ENCODE peak calls at places on chromosomes 3 and 15, in eight cellular contexts. One of them, this sample, is unnamed.

GRCh38 chr3:45546636-45547201 is 47.8 kb upstream of the LIMD1 start:
- DNase-seq in spleen: no peak
- DNase-seq in neural progenitor cell: peak; percentile 75
- DNase-seq in fibroblast of lung: no peak
- DNase-seq in transverse colon: no peak
- DNase-seq in kidney: no peak
- DNase-seq in OCI-LY7: peak; percentile 39
- DNase-seq in pancreas: peak; percentile 14
- DNase-seq in this sample: peak; percentile 54

GRCh38 chr15:37824717-37825382 is 109.6 kb upstream of the TMCO5A start:
- DNase-seq in spleen: no peak
- DNase-seq in neural progenitor cell: no peak
- DNase-seq in fibroblast of lung: peak; percentile 91
- DNase-seq in transverse colon: no peak
- DNase-seq in kidney: no peak
- DNase-seq in OCI-LY7: no peak
- DNase-seq in pancreas: no peak
- DNase-seq in this sample: no peak

GRCh38 chr3:9347887-9348286 is 15.0 kb upstream of the THUMPD3 start:
- DNase-seq in spleen: no peak
- DNase-seq in neural progenitor cell: no peak
- DNase-seq in fibroblast of lung: peak; percentile 47
- DNase-seq in transverse colon: no peak
- DNase-seq in kidney: no peak
- DNase-seq in OCI-LY7: no peak
- DNase-seq in pancreas: no peak
- DNase-seq in this sample: no peak

GRCh38 chr3:167106456-167106855 is 273.6 kb downstream of the ZBBX start:
- DNase-seq in spleen: no peak
- DNase-seq in neural progenitor cell: no peak
- DNase-seq in fibroblast of lung: no peak
- DNase-seq in transverse colon: no peak
- DNase-seq in kidney: no peak
- DNase-seq in OCI-LY7: no peak
- DNase-seq in pancreas: no peak
- DNase-seq in this sample: no peak

GRCh38 chr15:90557651-90558084 is 27.9 kb downstream of the CRTC3 start:
- DNase-seq in spleen: no peak
- DNase-seq in neural progenitor cell: no peak
- DNase-seq in fibroblast of lung: peak; percentile 51
- DNase-seq in transverse colon: peak; percentile 49
- DNase-seq in kidney: peak; percentile 72
- DNase-seq in OCI-LY7: no peak
- DNase-seq in pancreas: peak; percentile 82
- DNase-seq in this sample: peak; percentile 42

GRCh38 chr3:197465996-197466549 is 89.7 kb downstream of the BDH1 start:
- DNase-seq in spleen: no peak
- DNase-seq in neural progenitor cell: no peak
- DNase-seq in fibroblast of lung: peak; percentile 19
- DNase-seq in transverse colon: no peak
- DNase-seq in kidney: no peak
- DNase-seq in OCI-LY7: no peak
- DNase-seq in pancreas: no peak
- DNase-seq in this sample: no peak

GRCh38 chr15:31365655-31366127 is 39.1 kb downstream of the KLF13 start:
- DNase-seq in spleen: peak; percentile 98
- DNase-seq in neural progenitor cell: peak; percentile 82
- DNase-seq in fibroblast of lung: peak; percentile 93
- DNase-seq in transverse colon: peak; percentile 96
- DNase-seq in kidney: peak; percentile 99
- DNase-seq in OCI-LY7: peak; percentile 75
- DNase-seq in pancreas: peak; percentile 89
- DNase-seq in this sample: peak; percentile 85

GRCh38 chr3:36923523-36923943 is 21.3 kb downstream of the TRANK1 start:
- DNase-seq in spleen: peak; percentile 56
- DNase-seq in neural progenitor cell: no peak
- DNase-seq in fibroblast of lung: no peak
- DNase-seq in transverse colon: no peak
- DNase-seq in kidney: no peak
- DNase-seq in OCI-LY7: peak; percentile 60
- DNase-seq in pancreas: no peak
- DNase-seq in this sample: no peak

GRCh38 chr15:76865548-76865991 is 39.6 kb downstream of the SCAPER start:
- DNase-seq in spleen: no peak
- DNase-seq in neural progenitor cell: no peak
- DNase-seq in fibroblast of lung: no peak
- DNase-seq in transverse colon: no peak
- DNase-seq in kidney: no peak
- DNase-seq in OCI-LY7: no peak
- DNase-seq in pancreas: no peak
- DNase-seq in this sample: no peak

GRCh38 chr15:76863693-76864092 is 41.4 kb downstream of the SCAPER start:
- DNase-seq in spleen: no peak
- DNase-seq in neural progenitor cell: peak; percentile 9
- DNase-seq in fibroblast of lung: no peak
- DNase-seq in transverse colon: no peak
- DNase-seq in kidney: no peak
- DNase-seq in OCI-LY7: no peak
- DNase-seq in pancreas: no peak
- DNase-seq in this sample: no peak

GRCh38 chr15:76868740-76869139 is 36.4 kb downstream of the SCAPER start:
- DNase-seq in spleen: no peak
- DNase-seq in neural progenitor cell: no peak
- DNase-seq in fibroblast of lung: no peak
- DNase-seq in transverse colon: no peak
- DNase-seq in kidney: no peak
- DNase-seq in OCI-LY7: no peak
- DNase-seq in pancreas: no peak
- DNase-seq in this sample: no peak

GRCh38 chr15:76866008-76866407 is 39.1 kb downstream of the SCAPER start:
- DNase-seq in spleen: no peak
- DNase-seq in neural progenitor cell: no peak
- DNase-seq in fibroblast of lung: peak; percentile 11
- DNase-seq in transverse colon: no peak
- DNase-seq in kidney: no peak
- DNase-seq in OCI-LY7: no peak
- DNase-seq in pancreas: no peak
- DNase-seq in this sample: peak; percentile 28

DNA sequence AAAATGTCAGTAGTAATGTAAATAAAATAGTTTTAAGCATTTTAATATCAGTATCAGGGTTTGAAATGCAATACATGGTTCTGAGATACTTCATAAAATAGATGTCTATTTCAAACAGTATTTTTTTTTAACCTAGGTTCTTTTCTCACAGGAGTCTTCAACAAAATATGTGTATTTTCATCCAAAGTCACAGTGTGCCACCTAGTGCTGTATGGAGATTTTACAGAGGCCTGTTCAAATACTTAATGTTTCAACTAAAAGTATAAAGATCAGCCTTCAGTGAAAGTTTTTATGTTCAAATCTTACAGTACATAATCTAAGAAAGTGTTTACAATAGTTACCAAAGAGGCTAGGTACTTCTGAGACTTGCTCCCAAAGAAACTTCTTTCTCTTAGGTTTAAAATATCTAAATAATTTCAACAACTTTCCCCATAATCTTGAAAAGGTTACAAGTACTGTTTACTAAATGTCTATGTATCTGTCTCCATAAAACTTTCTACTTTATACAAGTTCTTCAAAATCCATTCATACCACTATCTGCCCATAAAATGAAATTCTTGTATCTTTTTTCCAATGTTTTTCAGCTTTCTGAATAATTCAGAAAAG is 38.3 kb downstream of the SCAPER start:
- DNase-seq in spleen: no peak
- DNase-seq in neural progenitor cell: peak; percentile 37
- DNase-seq in fibroblast of lung: peak; percentile 66
- DNase-seq in transverse colon: no peak
- DNase-seq in kidney: no peak
- DNase-seq in OCI-LY7: peak; percentile 25
- DNase-seq in pancreas: no peak
- DNase-seq in this sample: no peak
- TF ChIP-seq CTCF in spleen: no peak
- TF ChIP-seq CTCF in neural progenitor cell: peak; percentile 69
- TF ChIP-seq CTCF in fibroblast of lung: peak; percentile 60
- TF ChIP-seq CTCF in transverse colon: peak; percentile 40
- TF ChIP-seq CTCF in kidney: peak; percentile 39
- TF ChIP-seq CTCF in OCI-LY7: peak; percentile 79
- TF ChIP-seq CTCF in pancreas: no peak
- TF ChIP-seq CTCF in this sample: peak; percentile 59

DNA sequence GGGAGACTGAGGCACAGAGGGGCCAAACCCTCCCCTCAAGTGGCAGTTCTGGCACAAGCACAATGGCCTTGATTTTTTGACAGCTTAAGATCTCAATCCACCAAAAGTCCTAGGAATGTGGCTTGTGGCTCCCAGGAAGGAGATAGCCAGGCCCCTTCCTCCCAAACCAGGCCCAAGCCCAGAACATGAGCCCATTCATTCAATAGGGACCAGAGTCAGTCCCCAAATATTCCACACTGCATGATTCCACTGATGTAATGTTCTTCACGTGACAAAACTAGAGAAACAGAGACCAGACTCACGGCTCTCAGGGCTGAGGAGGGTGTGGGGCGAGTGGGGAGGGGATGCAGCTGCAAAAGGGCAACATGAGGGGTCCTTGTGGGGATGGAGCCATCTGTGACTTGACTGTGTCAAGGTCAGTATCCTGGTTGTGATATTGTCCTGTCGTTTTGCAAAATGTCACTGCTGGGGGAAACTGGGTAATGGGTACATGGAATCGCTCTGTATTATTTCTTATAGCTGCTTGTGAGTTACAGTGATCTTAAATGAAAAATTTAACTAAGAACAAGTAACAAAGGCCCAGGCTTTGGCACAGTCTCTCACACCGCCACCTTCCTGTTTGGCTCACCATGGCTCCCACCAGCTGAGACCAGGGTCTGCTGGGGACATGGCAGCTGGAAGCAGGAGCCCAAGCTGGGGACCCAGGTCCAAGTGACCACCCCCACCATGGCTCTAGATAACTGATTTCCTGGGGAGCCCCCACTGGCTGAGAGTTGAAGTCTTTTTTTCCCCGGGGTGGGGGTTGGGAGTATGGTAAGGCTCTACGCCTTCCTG is 25.7 kb downstream of the ABTB1 start:
- DNase-seq in spleen: peak; percentile 71
- DNase-seq in neural progenitor cell: no peak
- DNase-seq in fibroblast of lung: no peak
- DNase-seq in transverse colon: no peak
- DNase-seq in kidney: peak; percentile 32
- DNase-seq in OCI-LY7: no peak
- DNase-seq in pancreas: no peak
- DNase-seq in this sample: no peak
- H3K27ac ChIP-seq in spleen: peak overlapping the region; percentile 71
- H3K27ac ChIP-seq in neural progenitor cell: no peak overlapping the region
- H3K27ac ChIP-seq in fibroblast of lung: peak overlapping the region; percentile 80
- H3K27ac ChIP-seq in transverse colon: peak overlapping the region; percentile 84
- H3K27ac ChIP-seq in kidney: no peak overlapping the region
- H3K27ac ChIP-seq in OCI-LY7: no peak overlapping the region
- H3K27ac ChIP-seq in pancreas: peak overlapping the region; percentile 81
- H3K27ac ChIP-seq in this sample: no peak overlapping the region

DNA sequence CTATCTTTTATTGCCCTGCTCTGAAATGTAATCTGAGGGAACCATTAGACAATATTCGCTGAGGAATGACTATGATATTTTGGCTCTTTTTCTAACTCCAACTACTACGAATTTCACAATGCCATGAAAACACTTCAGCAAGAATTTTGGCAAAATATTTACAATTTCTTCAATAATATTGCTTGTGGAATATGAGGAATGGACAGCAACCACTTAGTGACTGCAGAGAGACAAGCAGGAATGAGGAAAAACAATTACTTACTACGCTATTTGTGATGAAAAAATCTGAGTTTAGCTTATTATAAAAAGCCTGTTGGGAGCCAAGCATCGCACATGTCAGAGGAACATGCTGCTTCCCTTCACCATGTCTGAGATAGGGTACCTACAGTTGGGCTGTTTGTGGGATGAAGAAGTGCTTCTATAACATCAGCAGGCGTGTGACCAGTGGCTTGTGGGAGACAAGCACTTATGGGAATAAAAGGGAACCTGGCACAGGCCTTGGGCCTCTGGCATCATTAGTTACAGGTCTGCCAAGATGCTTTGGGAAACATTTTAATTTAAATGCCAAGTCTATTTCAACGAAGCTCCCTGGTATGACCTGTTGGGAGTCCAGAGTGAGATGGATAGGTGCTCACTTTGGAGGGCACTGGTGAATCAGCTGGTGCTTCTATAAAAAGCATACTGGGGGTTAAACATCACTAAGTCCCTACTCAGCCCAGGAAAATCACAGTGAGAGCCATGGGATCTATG is 2.7 kb upstream of the PLCL2 start:
- DNase-seq in spleen: no peak
- DNase-seq in neural progenitor cell: no peak
- DNase-seq in fibroblast of lung: no peak
- DNase-seq in transverse colon: no peak
- DNase-seq in kidney: no peak
- DNase-seq in OCI-LY7: no peak
- DNase-seq in pancreas: no peak
- DNase-seq in this sample: no peak
- H3K4me1 ChIP-seq in spleen: peaks cover 12% of the 10 kb centered on the region
- H3K4me1 ChIP-seq in neural progenitor cell: peaks cover 22% of the 10 kb centered on the region
- H3K4me1 ChIP-seq in fibroblast of lung: no peaks in the 10 kb centered on the region
- H3K4me1 ChIP-seq in transverse colon: no peaks in the 10 kb centered on the region
- H3K4me1 ChIP-seq in kidney: no peaks in the 10 kb centered on the region
- H3K4me1 ChIP-seq in OCI-LY7: peaks cover 5% of the 10 kb centered on the region
- H3K4me1 ChIP-seq in pancreas: peaks cover 6% of the 10 kb centered on the region
- H3K4me1 ChIP-seq in this sample: no peaks in the 10 kb centered on the region

GRCh38 chr3:101690972-101691371 is 4.5 kb upstream of the RPL24 start:
- DNase-seq in spleen: no peak
- DNase-seq in neural progenitor cell: no peak
- DNase-seq in fibroblast of lung: no peak
- DNase-seq in transverse colon: no peak
- DNase-seq in kidney: no peak
- DNase-seq in OCI-LY7: peak; percentile 27
- DNase-seq in pancreas: no peak
- DNase-seq in this sample: no peak

GRCh38 chr3:101695779-101696372 is 9.4 kb upstream of the RPL24 start:
- DNase-seq in spleen: no peak
- DNase-seq in neural progenitor cell: peak; percentile 79
- DNase-seq in fibroblast of lung: peak; percentile 69
- DNase-seq in transverse colon: no peak
- DNase-seq in kidney: no peak
- DNase-seq in OCI-LY7: peak; percentile 81
- DNase-seq in pancreas: no peak
- DNase-seq in this sample: peak; percentile 69
- TF ChIP-seq CTCF in spleen: peak; percentile 77
- TF ChIP-seq CTCF in neural progenitor cell: peak; percentile 74
- TF ChIP-seq CTCF in fibroblast of lung: peak; percentile 62
- TF ChIP-seq CTCF in transverse colon: peak; percentile 68
- TF ChIP-seq CTCF in kidney: peak; percentile 71
- TF ChIP-seq CTCF in OCI-LY7: peak; percentile 87
- TF ChIP-seq CTCF in pancreas: peak; percentile 72
- TF ChIP-seq CTCF in this sample: peak; percentile 64